ENCODE peak calls at places on chromosome 1, in ten cellular contexts. Y, G, N, V, E, Q, O, X, D and T are unnamed samples.

GRCh38 chr1:9597361-9598315 is 8.9 kb downstream of the TMEM201 start:
- DNase-seq in Y (no peak), G (no peak), N (no peak), V (no peak), E (no peak), Q (no peak), O (no peak), X (no peak), D (no peak), T (no peak)

GRCh38 chr1:208256556-208256955 is 12.4 kb upstream of the PLXNA2 start:
- DNase-seq in Y (no peak), G (no peak), N (no peak), V (no peak), E (no peak), Q (no peak), O (no peak), X (peak), D (no peak), T (no peak)

GRCh38 chr1:47229884-47230691 is 1.9 kb downstream of the TAL1 start:
- DNase-seq in Y (no peak), G (no peak), N (no peak), V (no peak), E (no peak), Q (no peak), O (no peak), X (no peak), D (no peak), T (no peak)

GRCh38 chr1:204025917-204026709 is 46.8 kb upstream of the SOX13 start:
- DNase-seq in Y (no peak), G (no peak), N (no peak), V (no peak), E (no peak), Q (no peak), O (no peak), X (no peak), D (no peak), T (no peak)

GRCh38 chr1:9038881-9039760 is 12.9 kb upstream of the SLC2A7 start:
- DNase-seq in Y (no peak), G (no peak), N (no peak), V (no peak), E (no peak), Q (no peak), O (no peak), X (no peak), D (no peak), T (no peak)

GRCh38 chr1:192453360-192454045 is 122.1 kb upstream of the RGS1 start:
- DNase-seq in Y (no peak), G (no peak), N (no peak), V (no peak), E (no peak), Q (no peak), O (no peak), X (no peak), D (no peak), T (no peak)

GRCh38 chr1:36513676-36514473 is 31.2 kb upstream of the CSF3R start:
- DNase-seq in Y (no peak), G (no peak), N (no peak), V (no peak), E (no peak), Q (no peak), O (no peak), X (no peak), D (no peak), T (peak)

GRCh38 chr1:104092698-104093097 is 343.0 kb downstream of the AMY1C start:
- DNase-seq in Y (no peak), G (no peak), N (no peak), V (no peak), E (no peak), Q (peak), O (no peak), X (no peak), D (no peak), T (no peak)

GRCh38 chr1:236495359-236496120 is 28.2 kb upstream of the LGALS8 start:
- DNase-seq in Y (no peak), G (no peak), N (no peak), V (no peak), E (no peak), Q (peak), O (no peak), X (no peak), D (no peak), T (no peak)

GRCh38 chr1:116379674-116380498 is 6.8 kb downstream of the ATP1A1 start:
- DNase-seq in Y (no peak), G (no peak), N (no peak), V (peak), E (no peak), Q (no peak), O (no peak), X (no peak), D (no peak), T (no peak)

GRCh38 chr1:62144238-62144831 is 50.3 kb upstream of the L1TD1 start:
- DNase-seq in Y (peak), G (peak), N (peak), V (peak), E (no peak), Q (peak), O (no peak), X (peak), D (peak), T (peak)

GRCh38 chr1:15429701-15430149 is 8.5 kb upstream of the CTRC start:
- DNase-seq in Y (no peak), G (peak), N (peak), V (no peak), E (no peak), Q (no peak), O (no peak), X (no peak), D (peak), T (no peak)

GRCh38 chr1:56551691-56552090 is 27.7 kb downstream of the PLPP3 start:
- DNase-seq in Y (no peak), G (no peak), N (no peak), V (no peak), E (no peak), Q (peak), O (no peak), X (no peak), D (no peak), T (no peak)

GRCh38 chr1:8165595-8166360 is 139.7 kb upstream of the ERRFI1 start:
- DNase-seq in Y (no peak), G (no peak), N (no peak), V (no peak), E (no peak), Q (no peak), O (no peak), X (no peak), D (no peak), T (peak)

GRCh38 chr1:53683986-53684740 is 54.8 kb downstream of the GLIS1 start:
- DNase-seq in Y (no peak), G (no peak), N (no peak), V (no peak), E (no peak), Q (no peak), O (no peak), X (no peak), D (no peak), T (no peak)

GRCh38 chr1:70334436-70334835 is 20.1 kb downstream of the ANKRD13C start:
- DNase-seq in Y (no peak), G (no peak), N (no peak), V (no peak), E (no peak), Q (no peak), O (no peak), X (no peak), D (no peak), T (no peak)

GRCh38 chr1:43861337-43861736 is 72.3 kb upstream of the ARTN start:
- DNase-seq in Y (no peak), G (peak), N (peak), V (no peak), E (no peak), Q (no peak), O (no peak), X (no peak), D (peak), T (no peak)

GRCh38 chr1:91076834-91077233 is 55.0 kb upstream of the ZNF644 start:
- DNase-seq in Y (no peak), G (no peak), N (no peak), V (no peak), E (no peak), Q (no peak), O (no peak), X (no peak), D (no peak), T (no peak)

GRCh38 chr1:19648689-19649088 is 4.6 kb downstream of the NBL1 start:
- DNase-seq in Y (no peak), G (no peak), N (peak), V (peak), E (peak), Q (peak), O (no peak), X (no peak), D (no peak), T (no peak)

GRCh38 chr1:55418625-55419024 is 203.5 kb upstream of the USP24 start:
- DNase-seq in Y (no peak), G (no peak), N (peak), V (no peak), E (no peak), Q (no peak), O (no peak), X (no peak), D (no peak), T (no peak)

GRCh38 chr1:65309317-65310077 is at the start of gene DNAJC6:
- DNase-seq in Y (peak), G (no peak), N (peak), V (peak), E (peak), Q (peak), O (no peak), X (no peak), D (peak), T (peak)

GRCh38 chr1:3735027-3735682 is 17.1 kb upstream of the CCDC27 start:
- DNase-seq in Y (no peak), G (no peak), N (no peak), V (no peak), E (no peak), Q (no peak), O (no peak), X (no peak), D (no peak), T (no peak)

GRCh38 chr1:10514490-10515235 is 39.9 kb downstream of the PEX14 start:
- DNase-seq in Y (no peak), G (no peak), N (peak), V (no peak), E (no peak), Q (peak), O (no peak), X (no peak), D (peak), T (peak)

GRCh38 chr1:63662056-63662836 is 69.0 kb downstream of the PGM1 start:
- DNase-seq in Y (peak), G (peak), N (peak), V (no peak), E (no peak), Q (no peak), O (no peak), X (no peak), D (peak), T (no peak)

GRCh38 chr1:192751260-192751659 is 57.6 kb upstream of the RGS2 start:
- DNase-seq in Y (no peak), G (no peak), N (no peak), V (no peak), E (no peak), Q (no peak), O (no peak), X (no peak), D (no peak), T (no peak)

GRCh38 chr1:33329600-33330305 is 8.9 kb upstream of the A3GALT2 start:
- DNase-seq in Y (no peak), G (no peak), N (no peak), V (no peak), E (no peak), Q (no peak), O (no peak), X (no peak), D (no peak), T (no peak)

GRCh38 chr1:91245437-91245836 is 159.2 kb downstream of the HFM1 start:
- DNase-seq in Y (no peak), G (no peak), N (no peak), V (no peak), E (no peak), Q (no peak), O (no peak), X (no peak), D (no peak), T (no peak)

GRCh38 chr1:230206976-230207375 is 139.9 kb downstream of the GALNT2 start:
- DNase-seq in Y (no peak), G (no peak), N (no peak), V (no peak), E (no peak), Q (no peak), O (no peak), X (no peak), D (no peak), T (no peak)

GRCh38 chr1:59007820-59008598 is 224.2 kb upstream of the JUN start:
- DNase-seq in Y (no peak), G (no peak), N (no peak), V (no peak), E (no peak), Q (no peak), O (no peak), X (peak), D (no peak), T (no peak)

GRCh38 chr1:233606813-233607212 is 7.1 kb upstream of the KCNK1 start:
- DNase-seq in Y (no peak), G (no peak), N (no peak), V (no peak), E (no peak), Q (no peak), O (no peak), X (no peak), D (no peak), T (no peak)

GRCh38 chr1:188023206-188023605 is 1194.5 kb downstream of the PLA2G4A start:
- DNase-seq in Y (no peak), G (no peak), N (no peak), V (no peak), E (no peak), Q (no peak), O (no peak), X (no peak), D (peak), T (no peak)

GRCh38 chr1:87274851-87275250 is 53.8 kb upstream of the LMO4 start:
- DNase-seq in Y (no peak), G (no peak), N (no peak), V (no peak), E (no peak), Q (no peak), O (no peak), X (no peak), D (no peak), T (no peak)

GRCh38 chr1:74512516-74512915 is at the start of gene LRRC53:
- DNase-seq in Y (no peak), G (no peak), N (no peak), V (no peak), E (no peak), Q (no peak), O (no peak), X (no peak), D (no peak), T (no peak)

GRCh38 chr1:20610950-20611349 is 22.1 kb downstream of the CDA start:
- DNase-seq in Y (no peak), G (no peak), N (no peak), V (no peak), E (no peak), Q (no peak), O (no peak), X (no peak), D (no peak), T (no peak)